ENCODE peak calls at places on chromosomes 5 and 9, in eight cellular contexts. K is psoas muscle; B is right lobe of liver; X is CD8-positive, alpha-beta T cell; O is endothelial cell of umbilical vein; T is bronchial epithelial cell; U is progenitor cell of endocrine pancreas; R is ovary. I is an unnamed sample.

GRCh38 chr5:9479981-9480380 is 65.9 kb downstream of the SEMA5A start:
- DNase-seq in K (no peak), B (no peak), X (no peak), O (no peak), T (no peak), U (no peak), R (no peak), I (no peak)

GRCh38 chr5:170632266-170632984 is 128.6 kb downstream of the KCNIP1 start:
- DNase-seq in K (no peak), B (no peak), X (no peak), O (no peak), T (no peak), U (no peak), R (no peak), I (no peak)

GRCh38 chr9:94921656-94922055 is 195.2 kb downstream of the AOPEP start:
- DNase-seq in K (no peak), B (no peak), X (no peak), O (no peak), T (no peak), U (no peak), R (no peak), I (no peak)

GRCh38 chr5:87169300-87169991 is 98.2 kb upstream of the RASA1 start:
- DNase-seq in K (no peak), B (no peak), X (no peak), O (peak; percentile 4), T (peak; percentile 67), U (no peak), R (no peak), I (no peak)

GRCh38 chr9:35001285-35001677 is 11.7 kb downstream of the DNAJB5 start:
- DNase-seq in K (no peak), B (no peak), X (no peak), O (no peak), T (no peak), U (no peak), R (no peak), I (no peak)

GRCh38 chr5:36478646-36479307 is 127.6 kb upstream of the SLC1A3 start:
- DNase-seq in K (no peak), B (no peak), X (no peak), O (no peak), T (no peak), U (no peak), R (no peak), I (no peak)

GRCh38 chr5:143322931-143323330 is 80.6 kb downstream of the NR3C1 start:
- DNase-seq in K (no peak), B (no peak), X (no peak), O (no peak), T (no peak), U (no peak), R (no peak), I (no peak)

GRCh38 chr9:72424131-72424530 is 59.1 kb upstream of the ZFAND5 start:
- DNase-seq in K (no peak), B (no peak), X (no peak), O (no peak), T (no peak), U (no peak), R (no peak), I (no peak)

GRCh38 chr5:2773327-2773726 is 21.9 kb upstream of the IRX2 start:
- DNase-seq in K (no peak), B (no peak), X (no peak), O (no peak), T (no peak), U (no peak), R (no peak), I (no peak)

GRCh38 chr5:57532513-57533497 is 50.2 kb upstream of the ACTBL2 start:
- DNase-seq in K (no peak), B (no peak), X (no peak), O (no peak), T (peak; percentile 68), U (no peak), R (no peak), I (no peak)

GRCh38 chr5:38273626-38274025 is 15.3 kb downstream of the EGFLAM start:
- DNase-seq in K (no peak), B (no peak), X (no peak), O (no peak), T (no peak), U (no peak), R (no peak), I (no peak)

GRCh38 chr5:76290321-76290757 is 112.7 kb upstream of the IQGAP2 start:
- DNase-seq in K (no peak), B (no peak), X (no peak), O (no peak), T (peak; percentile 95), U (no peak), R (no peak), I (no peak)

GRCh38 chr5:75931175-75931574 is 152.0 kb upstream of the SV2C start:
- DNase-seq in K (no peak), B (no peak), X (no peak), O (no peak), T (no peak), U (no peak), R (no peak), I (no peak)

GRCh38 chr9:113875420-113875916 is 641 bp upstream of the ZNF618 start:
- DNase-seq in K (no peak), B (no peak), X (no peak), O (no peak), T (no peak), U (no peak), R (no peak), I (no peak)

GRCh38 chr9:114177423-114178064 is 22.2 kb downstream of the COL27A1 start:
- DNase-seq in K (no peak), B (peak; percentile 8), X (no peak), O (peak; percentile 33), T (peak; percentile 43), U (no peak), R (peak; percentile 19), I (no peak)

GRCh38 chr5:137453476-137454080 is 45.5 kb downstream of the SPOCK1 start:
- DNase-seq in K (no peak), B (no peak), X (no peak), O (peak; percentile 46), T (peak; percentile 65), U (no peak), R (no peak), I (no peak)

GRCh38 chr5:73592546-73592945 is 27.0 kb downstream of the UTP15 start:
- DNase-seq in K (no peak), B (no peak), X (no peak), O (no peak), T (no peak), U (no peak), R (no peak), I (no peak)

GRCh38 chr9:123377211-123377971 is 21.4 kb downstream of the CRB2 start:
- DNase-seq in K (no peak), B (no peak), X (no peak), O (no peak), T (no peak), U (no peak), R (peak; percentile 35), I (no peak)

GRCh38 chr9:95086564-95086955 is 230.9 kb downstream of the FANCC start:
- DNase-seq in K (no peak), B (peak; percentile 28), X (no peak), O (no peak), T (no peak), U (no peak), R (no peak), I (no peak)

GRCh38 chr5:58886315-58887207 is 303.7 kb downstream of the RAB3C start:
- DNase-seq in K (peak; percentile 79), B (no peak), X (peak; percentile 66), O (peak; percentile 44), T (peak; percentile 54), U (peak; percentile 39), R (peak; percentile 70), I (peak; percentile 45)

GRCh38 chr5:168117469-168117868 is 174.0 kb upstream of the WWC1 start:
- DNase-seq in K (no peak), B (no peak), X (no peak), O (no peak), T (no peak), U (no peak), R (no peak), I (no peak)

GRCh38 chr5:168110384-168110783 is 181.1 kb upstream of the WWC1 start:
- DNase-seq in K (no peak), B (no peak), X (no peak), O (no peak), T (no peak), U (no peak), R (no peak), I (no peak)

GRCh38 chr5:168111433-168111832 is 180.0 kb upstream of the WWC1 start:
- DNase-seq in K (no peak), B (no peak), X (no peak), O (no peak), T (no peak), U (no peak), R (no peak), I (no peak)

GRCh38 chr5:168118042-168118668 is 173.3 kb upstream of the WWC1 start:
- DNase-seq in K (no peak), B (no peak), X (no peak), O (no peak), T (no peak), U (no peak), R (no peak), I (no peak)

GRCh38 chr5:168114444-168115017 is 176.9 kb upstream of the WWC1 start:
- DNase-seq in K (no peak), B (peak; percentile 60), X (no peak), O (peak; percentile 12), T (peak; percentile 53), U (peak; percentile 23), R (no peak), I (peak; percentile 17)
- TF ChIP-seq CTCF in K (peak; percentile 18), B (peak; percentile 71), X (no peak), O (peak; percentile 32), T (peak; percentile 72), U (peak; percentile 66), R (no peak), I (peak; percentile 49)

GRCh38 chr5:151223447-151224264 is at the start of gene CCDC69:
- DNase-seq in K (peak; percentile 89), B (peak; percentile 90), X (peak; percentile 57), O (peak; percentile 82), T (peak; percentile 40), U (peak; percentile 60), R (peak; percentile 85), I (peak; percentile 61)
- TF ChIP-seq CTCF in K (peak; percentile 26), B (peak; percentile 25), X (no peak), O (no peak), T (peak; percentile 26), U (peak; percentile 38), R (no peak), I (no peak)

DNA sequence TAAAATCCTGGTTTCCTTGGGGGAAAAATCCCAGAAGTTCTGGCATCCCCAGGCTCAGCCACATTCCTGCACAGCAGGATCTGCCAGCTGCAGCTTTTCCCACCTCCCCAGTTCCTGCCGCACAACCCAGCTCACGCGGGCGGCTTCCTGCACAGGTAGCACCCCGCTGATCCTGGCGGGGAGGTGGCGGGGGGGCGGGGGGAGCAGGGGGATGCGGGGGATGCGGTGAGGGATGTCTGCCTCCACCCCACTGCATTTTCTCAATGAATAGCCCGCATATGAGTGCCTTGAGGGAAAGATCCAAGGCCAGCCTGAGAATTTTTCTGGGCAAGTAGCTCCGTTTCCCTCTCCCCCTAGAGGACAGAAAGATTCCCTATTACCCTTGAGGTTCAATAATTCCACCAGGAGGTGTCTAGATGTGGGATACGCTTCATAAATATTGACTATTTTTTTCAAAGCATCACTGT is 21.1 kb downstream of the GFPT2 start:
- DNase-seq in K (no peak), B (no peak), X (no peak), O (no peak), T (no peak), U (no peak), R (peak; percentile 59), I (no peak)
- TF ChIP-seq CTCF in K (no peak), B (no peak), X (no peak), O (no peak), T (peak; percentile 5), U (peak; percentile 17), R (peak; percentile 22), I (no peak)

GRCh38 chr5:149490599-149491187 is 60.5 kb downstream of the CSNK1A1 start:
- DNase-seq in K (no peak), B (no peak), X (no peak), O (no peak), T (no peak), U (no peak), R (no peak), I (no peak)
- TF ChIP-seq CTCF in K (no peak), B (no peak), X (no peak), O (no peak), T (no peak), U (no peak), R (no peak), I (no peak)

I was measured in natural killer cell.